ENCODE peak calls at places on chromosome 17, in nine cellular contexts. K is CD4-positive, alpha-beta memory T cell; C is trophoblast cell; B is fibroblast of lung; P is K562; A is tibial artery; U is neuronal stem cell; Q is neural progenitor cell; J is lung. O is an unnamed sample.

GRCh38 chr17:48333034-48333491 is 97.0 kb downstream of the SKAP1 start:
- DNase-seq in K (no peak), C (peak; percentile 3), B (peak; percentile 51), P (no peak), A (no peak), U (no peak), Q (no peak), J (no peak), O (no peak)

GRCh38 chr17:67615011-67615561 is 102.7 kb upstream of the NOL11 start:
- DNase-seq in K (no peak), C (no peak), B (no peak), P (no peak), A (no peak), U (no peak), Q (peak; percentile 15), J (no peak), O (no peak)

GRCh38 chr17:41324180-41325075 is 8.9 kb upstream of the KRTAP17-1 start:
- DNase-seq in K (no peak), C (no peak), B (no peak), P (no peak), A (no peak), U (peak; percentile 12), Q (peak; percentile 60), J (no peak), O (no peak)

GRCh38 chr17:35817196-35817595 is 7.9 kb downstream of the TAF15 start:
- DNase-seq in K (no peak), C (no peak), B (peak; percentile 70), P (no peak), A (no peak), U (no peak), Q (no peak), J (no peak), O (no peak)

GRCh38 chr17:40093005-40093579 is 7.3 kb downstream of the NR1D1 start:
- DNase-seq in K (no peak), C (no peak), B (no peak), P (no peak), A (no peak), U (no peak), Q (no peak), J (no peak), O (no peak)

GRCh38 chr17:12365805-12366204 is 299.9 kb upstream of the MYOCD start:
- DNase-seq in K (no peak), C (no peak), B (peak; percentile 20), P (no peak), A (peak; percentile 65), U (no peak), Q (no peak), J (no peak), O (no peak)

GRCh38 chr17:81197409-81197795 is 25.4 kb downstream of the CEP131 start:
- DNase-seq in K (no peak), C (no peak), B (no peak), P (no peak), A (no peak), U (no peak), Q (no peak), J (no peak), O (no peak)

GRCh38 chr17:40014375-40014980 is 762 bp upstream of the CSF3 start:
- DNase-seq in K (no peak), C (no peak), B (no peak), P (no peak), A (no peak), U (no peak), Q (no peak), J (no peak), O (no peak)

GRCh38 chr17:19716108-19717030 is at the start of gene SLC47A2:
- DNase-seq in K (no peak), C (no peak), B (no peak), P (no peak), A (no peak), U (no peak), Q (peak; percentile 72), J (no peak), O (no peak)

GRCh38 chr17:66985838-66986237 is 21.3 kb downstream of the CACNG4 start:
- DNase-seq in K (no peak), C (no peak), B (no peak), P (no peak), A (no peak), U (no peak), Q (no peak), J (no peak), O (no peak)

GRCh38 chr17:7705269-7706255 is 560 bp downstream of the EFNB3 start:
- DNase-seq in K (no peak), C (no peak), B (no peak), P (no peak), A (no peak), U (no peak), Q (peak; percentile 58), J (no peak), O (no peak)

GRCh38 chr17:8285270-8286181 is 2.9 kb upstream of the RANGRF start:
- DNase-seq in K (no peak), C (no peak), B (no peak), P (no peak), A (no peak), U (no peak), Q (no peak), J (no peak), O (no peak)

GRCh38 chr17:48613862-48614694 is 1.0 kb downstream of the HOXB8 start:
- DNase-seq in K (peak; percentile 40), C (no peak), B (no peak), P (no peak), A (no peak), U (no peak), Q (peak; percentile 71), J (no peak), O (no peak)

GRCh38 chr17:41666336-41666680 is 22.4 kb upstream of the EIF1 start:
- DNase-seq in K (peak; percentile 81), C (no peak), B (peak; percentile 46), P (no peak), A (peak; percentile 32), U (peak; percentile 35), Q (peak; percentile 41), J (no peak), O (peak; percentile 73)

GRCh38 chr17:16415031-16415924 is at the start of gene TRPV2:
- DNase-seq in K (peak; percentile 40), C (no peak), B (no peak), P (peak; percentile 75), A (no peak), U (no peak), Q (peak; percentile 45), J (no peak), O (peak; percentile 16)

GRCh38 chr17:74599023-74599399 is 6.9 kb upstream of the CD300LD start:
- DNase-seq in K (no peak), C (no peak), B (no peak), P (no peak), A (no peak), U (no peak), Q (no peak), J (no peak), O (no peak)

GRCh38 chr17:63932008-63932561 is at the start of gene CD79B:
- DNase-seq in K (peak; percentile 27), C (no peak), B (no peak), P (no peak), A (no peak), U (no peak), Q (no peak), J (no peak), O (no peak)

GRCh38 chr17:27493088-27493487 is 36.8 kb downstream of the KSR1 start:
- DNase-seq in K (no peak), C (no peak), B (no peak), P (no peak), A (no peak), U (no peak), Q (no peak), J (no peak), O (no peak)
- H3K4me1 ChIP-seq in K (no peaks in the 10 kb centered on the region), C (peaks cover 23% of the 10 kb centered on the region), B (peaks cover 8% of the 10 kb centered on the region), P (peaks cover 61% of the 10 kb centered on the region), A (no peaks in the 10 kb centered on the region), U (peaks cover 42% of the 10 kb centered on the region), Q (peaks cover 77% of the 10 kb centered on the region), J (peaks cover 3% of the 10 kb centered on the region), O (no peaks in the 10 kb centered on the region)

GRCh38 chr17:83179811-83180210 is 100.4 kb downstream of the METRNL start:
- DNase-seq in K (no peak), C (no peak), B (no peak), P (no peak), A (no peak), U (no peak), Q (no peak), J (peak; percentile 27), O (no peak)
- H3K9me3 ChIP-seq in K (no peaks in the 10 kb centered on the region), C (peaks cover 67% of the 10 kb centered on the region), B (no peaks in the 10 kb centered on the region), P (no peaks in the 10 kb centered on the region), A (no peaks in the 10 kb centered on the region), U (no peaks in the 10 kb centered on the region), Q (no peaks in the 10 kb centered on the region), J (no peaks in the 10 kb centered on the region), O (no peaks in the 10 kb centered on the region)

DNA sequence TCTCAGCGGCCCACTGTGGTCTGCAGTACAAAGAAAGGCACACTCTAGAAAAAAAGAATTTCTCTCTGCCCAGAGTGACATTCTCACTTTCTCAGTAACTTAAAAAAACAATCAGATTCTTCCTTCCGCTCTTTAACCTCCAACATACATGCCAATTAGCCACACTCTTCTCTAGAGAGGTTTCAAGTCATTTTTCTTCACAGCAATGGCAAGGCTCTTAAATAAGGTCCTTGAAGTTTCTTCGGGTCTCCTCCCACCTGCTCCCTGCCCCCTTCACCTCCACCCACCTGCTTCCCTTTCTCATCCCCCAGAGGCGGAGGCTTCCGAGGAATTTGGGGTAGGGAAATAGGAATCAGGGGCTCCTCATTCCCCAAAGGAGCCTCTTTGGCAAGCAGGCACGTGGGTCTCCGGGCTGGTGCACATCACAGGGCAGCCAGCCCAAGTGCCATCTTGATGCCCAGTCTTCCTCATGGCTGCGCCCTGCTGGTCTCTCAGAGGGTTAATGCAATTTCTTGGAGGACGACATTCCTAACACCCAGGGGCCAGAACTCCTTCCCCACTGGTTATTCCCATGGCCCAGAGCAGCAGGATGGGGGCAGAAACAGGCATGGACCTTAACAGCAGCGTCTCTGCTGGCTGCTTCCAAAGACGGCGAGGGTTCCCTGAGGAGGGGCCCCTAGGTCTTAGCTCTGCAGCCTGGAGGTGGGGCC is 865 bp upstream of the MEOX1 start:
- DNase-seq in K (peak; percentile 23), C (no peak), B (no peak), P (no peak), A (no peak), U (no peak), Q (no peak), J (no peak), O (no peak)
- H3K4me3 ChIP-seq in K (no peak overlapping the region), C (no peak overlapping the region), B (no peak overlapping the region), P (no peak overlapping the region), A (no peak overlapping the region), U (no peak overlapping the region), Q (no peak overlapping the region), J (no peak overlapping the region), O (no peak overlapping the region)

DNA sequence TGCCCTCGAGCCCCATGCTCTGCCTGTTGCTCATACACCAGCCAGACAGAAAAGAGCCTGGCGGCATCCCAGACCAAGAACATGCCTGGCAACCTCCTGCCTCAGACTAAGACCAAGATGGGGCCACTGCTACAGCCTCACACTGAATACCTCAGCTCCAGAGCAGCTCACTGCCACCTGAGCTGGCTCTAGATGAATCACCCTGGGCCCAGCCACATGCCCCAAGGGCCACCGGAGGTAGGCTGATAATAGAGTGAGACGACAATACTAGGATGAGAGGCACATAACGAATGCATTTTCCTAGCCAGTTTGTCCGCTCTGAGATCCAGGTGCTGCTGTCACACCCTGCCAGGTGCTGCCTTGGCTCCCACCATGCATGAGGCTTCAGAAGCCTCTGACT is 13.0 kb downstream of the PIP4K2B start:
- DNase-seq in K (no peak), C (peak; percentile 17), B (no peak), P (no peak), A (no peak), U (no peak), Q (no peak), J (no peak), O (no peak)
- H3K4me1 ChIP-seq in K (no peaks in the 10 kb centered on the region), C (no peaks in the 10 kb centered on the region), B (peaks cover 6% of the 10 kb centered on the region), P (no peaks in the 10 kb centered on the region), A (no peaks in the 10 kb centered on the region), U (peaks cover 10% of the 10 kb centered on the region), Q (peaks cover 20% of the 10 kb centered on the region), J (peaks cover 3% of the 10 kb centered on the region), O (no peaks in the 10 kb centered on the region)

GRCh38 chr17:27081002-27081638 is 212.8 kb upstream of the WSB1 start:
- DNase-seq in K (no peak), C (no peak), B (no peak), P (no peak), A (no peak), U (no peak), Q (no peak), J (no peak), O (no peak)
- H3K9me3 ChIP-seq in K (no peaks in the 10 kb centered on the region), C (peaks cover 26% of the 10 kb centered on the region), B (no peaks in the 10 kb centered on the region), P (no peaks in the 10 kb centered on the region), A (no peaks in the 10 kb centered on the region), U (no peaks in the 10 kb centered on the region), Q (peaks cover 34% of the 10 kb centered on the region), J (no peaks in the 10 kb centered on the region), O (no peaks in the 10 kb centered on the region)

O was measured in effector memory CD4-positive, alpha-beta T cell.